ENCODE peak calls at places on chromosomes 7 and 10, in five cellular contexts. Y is upper lobe of left lung, P is stomach, R is spleen, F is ovary. C is an unnamed sample.

GRCh38 chr10:58412502-58412961 is 27.3 kb downstream of the TFAM start:
- DNase-seq in Y (no peak), P (no peak), R (no peak), F (no peak), C (no peak)

GRCh38 chr10:98446121-98446655 is 547 bp downstream of the HPS1 start:
- DNase-seq in Y (no peak), P (peak; percentile 35), R (peak; percentile 92), F (peak; percentile 65), C (no peak)

GRCh38 chr7:155129789-155130188 is 59.7 kb downstream of the HTR5A start:
- DNase-seq in Y (no peak), P (no peak), R (no peak), F (no peak), C (no peak)

GRCh38 chr7:149125189-149125863 is 798 bp downstream of the ZNF425 start:
- DNase-seq in Y (no peak), P (no peak), R (no peak), F (no peak), C (no peak)

GRCh38 chr7:92797284-92797683 is 39.1 kb downstream of the CDK6 start:
- DNase-seq in Y (no peak), P (no peak), R (no peak), F (no peak), C (no peak)

GRCh38 chr10:121511943-121512342 is 86.3 kb downstream of the FGFR2 start:
- DNase-seq in Y (no peak), P (no peak), R (no peak), F (no peak), C (no peak)

GRCh38 chr7:47239034-47239433 is 342.9 kb downstream of the TNS3 start:
- DNase-seq in Y (no peak), P (no peak), R (no peak), F (no peak), C (no peak)

GRCh38 chr7:91557789-91558396 is 293.7 kb downstream of the FZD1 start:
- DNase-seq in Y (no peak), P (no peak), R (no peak), F (no peak), C (peak; percentile 12)

GRCh38 chr10:123165445-123166072 is 11.4 kb downstream of the BUB3 start:
- DNase-seq in Y (no peak), P (no peak), R (no peak), F (no peak), C (no peak)

GRCh38 chr7:28163955-28164354 is 16.6 kb downstream of the JAZF1 start:
- DNase-seq in Y (no peak), P (no peak), R (no peak), F (no peak), C (no peak)

GRCh38 chr10:8369666-8370065 is 315.2 kb downstream of the GATA3 start:
- DNase-seq in Y (no peak), P (no peak), R (no peak), F (no peak), C (no peak)

GRCh38 chr7:124575181-124575580 is 190.4 kb downstream of the GPR37 start:
- DNase-seq in Y (no peak), P (no peak), R (no peak), F (no peak), C (no peak)
- H3K4me1 ChIP-seq in Y (no peaks in the 10 kb centered on the region), P (no peaks in the 10 kb centered on the region), R (no peaks in the 10 kb centered on the region), F (no peaks in the 10 kb centered on the region), C (no peaks in the 10 kb centered on the region)

DNA sequence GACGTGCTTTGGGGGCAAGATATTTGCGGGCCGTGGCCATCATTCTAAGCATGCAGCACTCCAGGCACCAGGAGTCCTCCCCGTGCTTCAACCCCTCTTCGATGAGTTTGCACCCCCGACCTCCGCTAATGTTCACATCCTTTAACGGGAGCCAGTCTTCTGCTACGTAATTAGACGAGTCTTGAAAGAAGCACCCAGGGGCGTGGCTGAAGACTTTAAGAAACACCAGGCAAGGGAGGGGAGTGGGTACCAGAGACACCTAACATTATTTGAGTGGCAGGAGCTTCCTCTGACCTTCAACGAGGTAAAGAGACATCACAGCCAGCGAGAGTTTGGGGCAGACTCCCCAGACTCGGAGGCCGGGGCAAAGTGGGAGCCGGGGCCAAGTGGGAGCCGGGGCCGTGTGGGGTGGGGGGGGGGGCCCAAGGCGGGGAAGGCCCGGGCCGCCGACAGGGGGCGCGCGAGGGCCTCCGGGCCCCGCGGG is 31.1 kb upstream of the TOMM7 start:
- DNase-seq in Y (no peak), P (peak; percentile 26), R (peak; percentile 76), F (no peak), C (peak; percentile 58)
- TF ChIP-seq CTCF in Y (no peak), P (peak; percentile 97), R (no peak), F (no peak), C (no peak)

GRCh38 chr10:28875535-28876208 is 198.4 kb downstream of the BAMBI start:
- DNase-seq in Y (no peak), P (no peak), R (no peak), F (no peak), C (no peak)

GRCh38 chr10:28879875-28880381 is 202.6 kb downstream of the BAMBI start:
- DNase-seq in Y (peak; percentile 19), P (no peak), R (no peak), F (peak; percentile 25), C (no peak)

GRCh38 chr10:28880551-28880950 is 203.2 kb downstream of the BAMBI start:
- DNase-seq in Y (no peak), P (no peak), R (no peak), F (no peak), C (no peak)

GRCh38 chr10:28881483-28881882 is 204.2 kb downstream of the BAMBI start:
- DNase-seq in Y (no peak), P (no peak), R (no peak), F (no peak), C (no peak)

DNA sequence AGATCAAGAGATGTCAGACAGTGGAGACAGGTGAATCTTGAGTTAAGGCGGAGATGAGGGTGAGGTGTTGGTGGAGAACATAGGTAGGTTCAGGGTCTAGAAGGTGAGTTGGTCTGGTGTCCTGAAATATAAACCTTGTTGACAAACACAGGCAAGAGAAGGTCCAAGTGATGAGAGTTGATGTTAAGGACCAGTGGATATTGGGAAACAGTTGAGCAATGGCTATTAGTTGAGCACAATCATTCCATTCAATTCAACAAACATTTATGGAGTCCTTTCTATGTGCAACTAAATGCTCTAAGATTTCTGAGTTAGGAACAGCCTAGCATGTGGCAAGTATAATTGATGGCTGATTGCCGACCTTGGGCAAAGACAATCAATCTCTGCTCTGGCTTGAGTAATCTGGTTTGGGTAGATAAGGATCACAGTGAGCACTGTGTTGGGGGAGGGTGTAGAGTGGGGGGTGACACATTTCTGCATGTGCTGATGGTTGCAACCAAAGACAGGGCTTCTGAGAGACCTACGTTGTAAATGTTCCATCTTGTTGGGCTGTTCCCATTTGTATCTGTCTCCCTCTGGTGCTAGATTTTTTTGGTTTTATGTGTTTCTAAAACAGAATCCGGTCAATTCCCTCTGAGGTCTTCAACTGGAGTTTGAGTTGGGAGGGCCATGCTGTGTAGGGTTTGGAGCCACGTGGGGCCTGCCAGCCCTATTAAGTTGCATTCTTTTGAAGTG is 201.1 kb downstream of the BAMBI start:
- DNase-seq in Y (no peak), P (no peak), R (no peak), F (no peak), C (no peak)
- TF ChIP-seq POLR2A in Y (no peak), P (no peak), R (no peak), F (no peak), C (no peak)

GRCh38 chr7:137958593-137959431 is 43.1 kb downstream of the CREB3L2 start:
- DNase-seq in Y (no peak), P (no peak), R (no peak), F (no peak), C (no peak)
- H3K4me1 ChIP-seq in Y (peaks cover 40% of the 10 kb centered on the region), P (peaks cover 77% of the 10 kb centered on the region), R (peaks cover 11% of the 10 kb centered on the region), F (peaks cover 13% of the 10 kb centered on the region), C (peaks cover 30% of the 10 kb centered on the region)

C was measured in gastrocnemius medialis.